ENCODE peak calls at places on chromosomes 16 and 17, in seven cellular contexts. K is heart left ventricle, E is Caco-2, O is endodermal cell, Z is thoracic aorta, Q is lower lobe of right lung, V is heart right ventricle. P is an unnamed sample.
A peak's percentile ranks its signal among the peaks of the same experiment; 100 is the strongest.

GRCh38 chr17:36623281-36623680 is 21.9 kb downstream of the MRM1 start:
- DNase-seq in K (no peak), Z (no peak), O (no peak), E (no peak), V (no peak), Q (no peak), P (no peak)

GRCh38 chr16:88009566-88010342 is 58.5 kb downstream of the BANP start:
- DNase-seq in Z (no peak), O (no peak), K (no peak), V (no peak), Q (no peak), E (no peak), P (no peak)

GRCh38 chr16:86590501-86591144 is 12.3 kb downstream of the FOXL1 start:
- DNase-seq in V (no peak), O (no peak), E (no peak), K (no peak), Q (no peak), Z (no peak), P (no peak)

GRCh38 chr16:17302620-17303019 is 168.1 kb downstream of the XYLT1 start:
- DNase-seq in Z (no peak), V (no peak), Q (no peak), K (no peak), E (no peak), O (no peak), P (no peak)

GRCh38 chr17:10600551-10600950 is 51.1 kb upstream of the MYH2 start:
- DNase-seq in Z (no peak), E (no peak), K (no peak), O (no peak), Q (no peak), V (no peak), P (no peak)

GRCh38 chr17:60231234-60231633 is 81.5 kb downstream of the CA4 start:
- DNase-seq in Q (no peak), V (no peak), O (peak; percentile 47), E (no peak), K (no peak), Z (no peak), P (no peak)

GRCh38 chr17:66281671-66282369 is 20.6 kb upstream of the PRKCA start:
- DNase-seq in Q (no peak), O (no peak), Z (no peak), E (no peak), V (no peak), K (no peak), P (no peak)

GRCh38 chr17:16215002-16215272 is 397 bp downstream of the NCOR1 start:
- DNase-seq in V (peak; percentile 24), K (peak; percentile 75), E (peak; percentile 34), O (peak; percentile 90), Q (peak; percentile 71), Z (no peak), P (peak; percentile 30)

GRCh38 chr17:58590377-58590776 is 75.9 kb upstream of the MTMR4 start:
- DNase-seq in Q (no peak), K (no peak), E (no peak), O (no peak), V (no peak), Z (no peak), P (no peak)

GRCh38 chr16:2777231-2777902 is at the start of gene ELOB:
- DNase-seq in Q (peak; percentile 92), K (peak; percentile 95), O (peak; percentile 94), Z (peak; percentile 37), E (peak; percentile 81), V (peak; percentile 87), P (peak; percentile 88)

GRCh38 chr17:42493324-42493723 is 34.6 kb downstream of the ATP6V0A1 start:
- DNase-seq in K (no peak), Q (no peak), E (no peak), V (no peak), O (peak; percentile 33), Z (no peak), P (no peak)

GRCh38 chr17:58694826-58695225 is 2.4 kb downstream of the RAD51C start:
- DNase-seq in Z (no peak), E (no peak), K (no peak), O (no peak), V (no peak), Q (no peak), P (no peak)

GRCh38 chr17:8935194-8935593 is 30.3 kb downstream of the PIK3R5 start:
- DNase-seq in Z (no peak), Q (peak; percentile 78), K (no peak), V (no peak), E (no peak), O (no peak), P (no peak)

GRCh38 chr16:57485091-57485915 is 990 bp downstream of the DOK4 start:
- DNase-seq in E (peak; percentile 32), Q (no peak), O (peak; percentile 49), Z (no peak), V (no peak), K (no peak), P (no peak)

GRCh38 chr16:68711421-68712139 is 25.5 kb upstream of the CDH1 start:
- DNase-seq in Z (no peak), Q (peak; percentile 58), E (no peak), V (no peak), O (no peak), K (peak; percentile 60), P (no peak)

GRCh38 chr17:39665642-39666221 is 583 bp downstream of the TCAP start:
- DNase-seq in Z (no peak), Q (no peak), E (no peak), V (no peak), O (peak; percentile 85), K (peak; percentile 71), P (no peak)
- TF ChIP-seq CTCF in Z (no peak), Q (no peak), E (no peak), V (no peak), O (peak; percentile 58), K (no peak), P (no peak)

GRCh38 chr17:80613732-80614071 is 69.1 kb downstream of the RPTOR start:
- DNase-seq in Z (no peak), E (no peak), K (no peak), Q (no peak), V (no peak), O (no peak), P (no peak)

GRCh38 chr17:80612997-80613731 is 68.5 kb downstream of the RPTOR start:
- DNase-seq in O (no peak), E (no peak), Z (no peak), Q (no peak), V (no peak), K (no peak), P (no peak)

GRCh38 chr17:80608326-80608725 is 63.7 kb downstream of the RPTOR start:
- DNase-seq in K (no peak), E (no peak), O (no peak), Q (no peak), V (no peak), Z (no peak), P (no peak)

GRCh38 chr17:80611831-80612230 is 67.2 kb downstream of the RPTOR start:
- DNase-seq in V (no peak), E (no peak), K (no peak), Q (no peak), O (no peak), Z (no peak), P (no peak)

DNA sequence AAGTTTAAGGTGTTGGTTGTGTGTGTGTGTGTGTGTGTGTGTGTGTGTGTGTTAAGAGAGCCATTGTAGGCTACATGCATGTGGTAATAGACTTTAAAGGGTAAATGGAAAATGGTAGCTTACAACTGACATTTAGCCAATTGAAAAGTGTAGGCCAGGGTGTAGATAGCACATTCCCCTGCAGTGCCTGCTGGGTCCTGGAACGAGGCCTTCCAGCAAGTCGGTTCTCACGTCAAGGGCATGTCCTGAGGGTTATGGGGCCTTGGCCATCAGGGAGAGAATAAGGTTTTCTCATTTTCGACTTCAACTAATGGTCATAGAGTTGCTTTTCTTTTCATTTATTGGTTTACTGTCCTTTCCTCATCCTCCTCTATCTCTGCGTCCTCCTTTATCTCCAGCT is 65.1 kb downstream of the RPTOR start:
- DNase-seq in O (no peak), E (no peak), Q (no peak), V (no peak), Z (no peak), K (no peak), P (no peak)
- H3K4me1 ChIP-seq in O (no peaks in the 10 kb centered on the region), E (peaks cover 12% of the 10 kb centered on the region), Q (no peaks in the 10 kb centered on the region), V (no peaks in the 10 kb centered on the region), Z (no peaks in the 10 kb centered on the region), K (no peaks in the 10 kb centered on the region), P (no peaks in the 10 kb centered on the region)

GRCh38 chr16:28822520-28823290 is at the start of gene ATXN2L:
- DNase-seq in V (peak; percentile 95), Q (peak; percentile 98), Z (peak; percentile 78), E (peak; percentile 92), O (peak; percentile 94), K (peak; percentile 97), P (peak; percentile 92)

GRCh38 chr16:28823291-28823718 is 506 bp downstream of the ATXN2L start:
- DNase-seq in Z (no peak), Q (peak; percentile 59), V (no peak), O (no peak), K (no peak), E (no peak), P (no peak)

GRCh38 chr16:28823719-28824547 is 1.1 kb downstream of the ATXN2L start:
- DNase-seq in Z (peak; percentile 94), K (peak; percentile 98), V (peak; percentile 99), Q (peak; percentile 97), E (peak; percentile 98), O (peak; percentile 99), P (peak; percentile 97)

GRCh38 chr16:28824548-28824973 is 1.8 kb downstream of the ATXN2L start:
- DNase-seq in V (no peak), E (no peak), K (no peak), O (no peak), Z (no peak), Q (no peak), P (no peak)

DNA sequence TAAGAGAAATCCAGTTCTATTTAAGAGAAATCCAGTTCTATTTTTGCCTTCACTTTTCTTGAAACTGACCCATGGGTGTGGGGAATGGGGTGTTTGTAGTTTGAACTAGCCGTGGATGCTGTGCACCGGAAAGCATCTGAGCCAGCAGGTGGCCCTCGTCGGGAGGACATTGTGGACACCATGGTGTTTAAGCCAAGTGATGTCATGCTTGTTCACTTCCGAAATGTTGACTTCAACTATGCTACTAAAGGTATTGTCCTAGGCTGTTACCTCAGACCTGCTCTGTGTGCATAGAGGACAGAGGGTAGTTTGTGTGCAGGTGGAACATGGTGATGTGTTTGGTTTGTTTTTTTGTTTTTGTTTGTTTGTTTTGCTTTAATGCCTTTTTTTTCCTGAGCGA is 3.3 kb downstream of the ATXN2L start:
- DNase-seq in V (no peak), E (no peak), K (no peak), O (no peak), Q (no peak), Z (no peak), P (no peak)
- TF ChIP-seq CTCF in V (no peak), E (no peak), K (no peak), O (no peak), Q (no peak), Z (no peak), P (no peak)

DNA sequence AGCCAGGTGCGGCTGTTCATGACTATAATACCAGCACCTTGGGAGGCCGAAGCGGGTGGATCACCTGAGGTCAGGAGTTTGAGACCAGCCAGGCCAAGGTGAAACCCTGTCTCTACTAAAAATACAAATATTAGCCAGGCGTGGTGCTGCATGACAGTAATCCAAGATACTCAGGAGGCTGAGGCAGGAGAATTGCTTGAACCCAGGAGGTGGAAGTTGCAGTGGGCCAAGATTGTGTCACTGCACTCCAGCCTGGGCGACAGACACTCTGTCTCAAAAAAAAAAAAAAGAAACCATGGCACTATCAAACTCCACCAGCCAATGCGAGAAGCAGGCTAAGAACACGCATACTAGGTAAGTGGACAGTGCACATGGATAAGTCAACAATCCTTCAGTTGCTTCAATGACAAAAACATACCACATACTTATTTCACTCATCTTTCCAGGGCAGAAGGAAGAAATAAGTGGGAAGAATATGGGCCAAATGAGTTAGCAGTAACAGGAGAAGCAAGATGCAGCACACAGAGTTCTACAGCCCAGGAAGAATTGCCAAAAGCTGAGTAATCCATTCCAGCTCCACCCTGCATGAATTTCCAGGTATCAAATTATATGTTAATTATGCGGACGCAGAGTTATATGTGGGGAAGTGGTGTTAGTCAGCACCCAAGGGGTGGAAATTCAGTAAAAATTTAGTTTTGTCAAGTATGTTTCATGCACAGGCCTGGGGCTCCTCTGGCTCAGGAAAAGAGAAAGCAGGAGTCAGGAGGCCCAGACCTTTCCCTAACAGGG is 58.5 kb downstream of the ZFHX3 start:
- DNase-seq in K (no peak), Q (no peak), O (no peak), V (no peak), Z (no peak), E (no peak), P (peak; percentile 36)
- H3K4me1 ChIP-seq in K (peaks cover 56% of the 10 kb centered on the region), Q (peaks cover 66% of the 10 kb centered on the region), O (peaks cover 7% of the 10 kb centered on the region), V (peaks cover 73% of the 10 kb centered on the region), Z (peaks cover 57% of the 10 kb centered on the region), E (peaks cover 57% of the 10 kb centered on the region), P (peaks cover 27% of the 10 kb centered on the region)